ENCODE peak calls at places on chromosomes 11 and 22, in six cellular contexts. M, V, I, D, A and X are unnamed samples.

GRCh38 chr22:30843245-30843644 is 125.3 kb downstream of the MORC2 start:
- DNase-seq in M (no peak), D (no peak), I (no peak), A (no peak), V (no peak), X (no peak)

GRCh38 chr22:21016644-21017420 is 1.9 kb downstream of the P2RX6 start:
- DNase-seq in M (no peak), V (no peak), D (no peak), A (no peak), I (no peak), X (no peak)

GRCh38 chr11:108561535-108561991 is 32.0 kb downstream of the EXPH5 start:
- DNase-seq in I (no peak), A (no peak), M (peak; percentile 31), D (no peak), V (no peak), X (no peak)

GRCh38 chr22:22349455-22349836 is 104.9 kb downstream of the VPREB1 start:
- DNase-seq in I (no peak), V (no peak), D (no peak), A (no peak), M (no peak), X (no peak)

GRCh38 chr22:37014835-37015586 is 4.2 kb downstream of the TST start:
- DNase-seq in A (no peak), D (peak; percentile 47), M (no peak), I (no peak), V (no peak), X (no peak)

GRCh38 chr11:88522624-88523361 is 185.3 kb upstream of the CTSC start:
- DNase-seq in M (no peak), I (no peak), A (no peak), D (no peak), V (no peak), X (no peak)

GRCh38 chr22:49568751-49569285 is 258.9 kb downstream of the BRD1 start:
- DNase-seq in D (no peak), A (no peak), I (no peak), M (no peak), V (no peak), X (no peak)

GRCh38 chr11:111714522-111714921 is 51.7 kb downstream of the PPP2R1B start:
- DNase-seq in M (no peak), V (no peak), D (no peak), A (no peak), I (no peak), X (no peak)

GRCh38 chr11:95549276-95549675 is 240.3 kb downstream of the FAM76B start:
- DNase-seq in I (no peak), A (no peak), M (no peak), D (no peak), V (no peak), X (no peak)

GRCh38 chr11:75762885-75763284 is 5.7 kb upstream of the DGAT2 start:
- DNase-seq in A (peak; percentile 88), M (peak; percentile 54), V (no peak), I (no peak), D (no peak), X (no peak)

GRCh38 chr11:74743640-74744039 is 5.0 kb upstream of the RNF169 start:
- DNase-seq in M (no peak), D (no peak), I (no peak), V (no peak), A (no peak), X (no peak)

GRCh38 chr11:73493838-73494598 is 103.9 kb downstream of the FAM168A start:
- DNase-seq in A (peak; percentile 46), M (peak; percentile 78), D (no peak), V (no peak), I (no peak), X (peak; percentile 90)

GRCh38 chr11:57638005-57638760 is 11.5 kb downstream of the YPEL4 start:
- DNase-seq in M (peak; percentile 84), I (no peak), V (peak; percentile 99), D (no peak), A (peak; percentile 55), X (no peak)

GRCh38 chr11:27468209-27468608 is 4.4 kb downstream of the LGR4 start:
- DNase-seq in D (no peak), M (peak; percentile 53), A (no peak), I (no peak), V (no peak), X (no peak)

GRCh38 chr22:26550498-26551033 is 38.3 kb upstream of the TFIP11 start:
- DNase-seq in V (no peak), A (peak; percentile 17), I (no peak), M (peak; percentile 98), D (no peak), X (no peak)

GRCh38 chr11:122808494-122808893 is 29.8 kb upstream of the CRTAM start:
- DNase-seq in M (peak; percentile 73), I (peak; percentile 66), A (no peak), V (no peak), D (no peak), X (no peak)

DNA sequence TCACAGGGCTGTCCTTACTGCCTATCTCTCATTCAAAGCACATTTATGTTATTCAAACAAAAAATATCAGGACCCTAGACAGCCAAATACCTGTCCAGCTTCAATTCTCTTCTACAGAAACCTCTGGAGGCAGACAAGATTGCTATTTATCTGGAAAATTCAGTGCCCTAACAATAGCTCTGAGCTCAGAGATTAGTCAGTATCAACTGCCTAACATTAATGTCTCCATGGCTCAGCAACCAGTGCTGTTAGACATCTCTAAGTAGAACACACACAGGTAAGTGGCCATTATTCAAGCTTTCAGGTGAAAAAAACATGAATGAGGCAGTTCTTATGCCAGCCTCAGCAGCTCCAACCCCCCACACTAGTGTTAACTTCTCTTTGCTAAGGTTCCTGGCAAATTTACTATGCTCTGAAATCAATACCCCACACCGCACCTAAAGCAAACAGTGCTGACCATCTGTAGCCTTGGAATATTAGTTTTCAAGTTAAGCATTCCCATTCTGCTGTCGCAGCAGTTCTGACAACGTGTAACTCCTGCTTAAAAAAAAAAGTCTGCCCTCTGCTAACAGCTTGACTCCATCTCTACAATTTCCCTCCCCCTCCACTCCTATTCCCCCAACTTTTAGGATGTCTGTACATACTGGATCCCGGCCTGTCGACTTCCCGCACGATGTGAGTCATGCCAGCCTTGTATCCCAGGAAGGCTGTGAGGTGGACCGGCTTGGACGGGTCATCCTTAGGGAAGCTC is 1.5 kb downstream of the RPL3 start:
- DNase-seq in A (no peak), D (no peak), M (peak; percentile 61), V (no peak), I (no peak), X (no peak)
- TF ChIP-seq POLR2A in A (peak; percentile 31), D (no peak), M (no peak), V (no peak), I (no peak), X (no peak)

DNA sequence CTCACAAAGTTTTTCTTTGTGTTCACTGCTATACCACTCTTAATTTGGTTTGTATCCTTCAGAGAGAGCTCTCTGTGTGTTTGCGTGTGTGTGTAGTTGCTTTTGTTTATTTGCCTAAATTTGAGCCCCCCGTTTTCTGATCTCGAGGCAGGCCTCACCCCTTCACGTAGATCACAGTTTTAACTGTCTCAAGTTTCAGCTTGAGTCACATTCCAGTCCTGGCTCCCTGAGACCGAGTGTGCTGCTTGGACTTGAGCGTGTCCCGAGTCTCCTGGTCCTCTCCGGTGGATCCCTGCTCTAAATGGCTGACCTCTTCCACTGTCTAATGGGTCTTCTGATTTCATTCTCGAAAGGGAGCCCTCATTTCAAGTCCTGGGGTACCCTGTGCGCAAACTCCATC is 9.2 kb downstream of the SPINDOC start:
- DNase-seq in M (no peak), I (no peak), A (no peak), V (no peak), D (no peak), X (no peak)
- TF ChIP-seq RAD21 in M (no peak), I (no peak), A (no peak), V (no peak), D (no peak), X (no peak)

GRCh38 chr11:43354311-43354710 is 4.4 kb upstream of the TTC17 start:
- DNase-seq in I (no peak), M (no peak), A (no peak), V (no peak), D (no peak), X (no peak)

GRCh38 chr11:43360361-43361032 is 1.8 kb downstream of the TTC17 start:
- DNase-seq in M (peak; percentile 42), D (no peak), A (peak; percentile 13), I (no peak), V (no peak), X (no peak)

GRCh38 chr11:43359432-43359818 is 705 bp downstream of the TTC17 start:
- DNase-seq in A (peak; percentile 16), V (peak; percentile 35), M (peak; percentile 28), D (peak; percentile 37), I (peak; percentile 21), X (no peak)

GRCh38 chr11:43358308-43358669 is 431 bp upstream of the TTC17 start:
- DNase-seq in D (no peak), V (no peak), A (no peak), I (no peak), M (no peak), X (no peak)

GRCh38 chr11:43358670-43359431 is at the start of gene TTC17:
- DNase-seq in V (peak; percentile 84), I (peak; percentile 67), M (peak; percentile 87), D (peak; percentile 92), A (peak; percentile 87), X (peak; percentile 77)
- TF ChIP-seq POLR2A in V (peak; percentile 95), I (peak; percentile 99), M (peak; percentile 97), D (peak; percentile 97), A (peak; percentile 97), X (peak; percentile 79)

GRCh38 chr11:58994171-58994570 is 54.9 kb downstream of the GLYATL1 start:
- DNase-seq in A (no peak), V (no peak), M (no peak), I (no peak), D (no peak), X (no peak)
- TF ChIP-seq RAD21 in A (no peak), V (no peak), M (no peak), I (no peak), D (no peak), X (no peak)

DNA sequence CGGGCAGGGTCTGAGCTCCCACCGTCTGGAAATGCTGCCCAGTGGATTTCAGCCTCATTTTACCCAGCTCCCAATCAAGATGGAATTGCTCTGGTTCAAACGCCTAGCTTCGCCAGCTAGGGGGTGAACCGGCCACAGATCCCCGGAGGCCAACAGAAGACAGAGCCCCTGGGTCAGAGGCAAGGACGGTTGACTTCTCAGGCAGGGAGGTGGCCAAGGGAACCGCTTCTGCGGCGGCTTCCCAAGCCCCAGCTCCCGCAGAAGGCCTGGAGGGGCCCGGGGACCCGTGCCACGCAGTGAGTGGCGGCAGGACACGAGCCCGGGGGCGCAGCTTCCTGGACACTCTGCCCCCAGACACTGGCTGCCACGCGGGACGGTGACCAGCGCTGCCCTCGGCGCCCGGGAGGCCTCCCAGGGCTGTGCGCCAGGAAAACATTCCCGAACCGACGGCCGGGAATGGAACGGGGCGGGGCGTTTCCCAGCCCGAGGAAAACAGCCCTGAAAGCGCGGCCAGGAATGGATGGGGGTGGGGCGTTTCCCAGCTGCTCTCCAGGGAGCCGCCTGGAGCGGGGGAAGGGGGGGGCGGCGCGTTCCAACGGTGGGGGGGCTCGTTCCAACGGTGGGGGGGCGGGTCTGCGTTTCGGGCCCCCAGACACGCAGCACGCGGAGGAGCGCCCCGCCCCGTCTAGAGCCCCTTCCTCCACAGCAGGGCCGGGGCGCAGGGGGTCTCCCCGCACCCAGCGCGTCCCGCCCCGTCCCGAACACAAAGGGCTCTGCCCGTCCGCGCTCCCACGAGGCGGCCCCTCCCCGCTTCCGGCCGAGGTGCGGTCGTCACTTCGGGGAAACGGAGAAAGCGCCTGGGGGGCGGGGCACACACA is 13.5 kb upstream of the B4GALNT4 start:
- DNase-seq in M (peak; percentile 94), I (peak; percentile 49), A (peak; percentile 90), V (peak; percentile 84), D (peak; percentile 90), X (peak; percentile 65)
- TF ChIP-seq POLR2A in M (peak; percentile 42), I (peak; percentile 80), A (peak; percentile 70), V (peak; percentile 61), D (peak; percentile 58), X (peak; percentile 11)